ENCODE peak calls at places on chromosomes 5 and 9, in eight cellular contexts. C is DMS53, H is esophagus squamous epithelium, N is posterior vena cava, M is fibroblast of the aortic adventitia, T is Calu3, W is cardiac septum, E is uterus. I is an unnamed sample.

GRCh38 chr9:20659474-20659962 is 24.5 kb upstream of the FOCAD start:
- DNase-seq in T (no peak), W (no peak), N (no peak), C (no peak), H (no peak), E (no peak), M (no peak), I (no peak)

GRCh38 chr9:27310582-27310981 is 13.6 kb upstream of the EQTN start:
- DNase-seq in T (no peak), N (no peak), H (no peak), E (no peak), M (no peak), C (no peak), W (no peak), I (no peak)

GRCh38 chr9:71944754-71945409 is 33.4 kb downstream of the C9orf85 start:
- DNase-seq in N (no peak), W (no peak), C (no peak), H (no peak), E (no peak), M (no peak), T (peak), I (peak)

GRCh38 chr5:144189800-144190429 is 19.2 kb downstream of the KCTD16 start:
- DNase-seq in N (no peak), E (no peak), H (no peak), W (no peak), M (peak), T (peak), C (no peak), I (peak)

GRCh38 chr9:87516222-87516930 is 18.7 kb downstream of the DAPK1 start:
- DNase-seq in T (peak), E (peak), H (no peak), N (peak), W (no peak), M (peak), C (no peak), I (peak)

GRCh38 chr5:72018158-72018803 is 89.0 kb upstream of the MAP1B start:
- DNase-seq in T (peak), N (no peak), M (peak), H (no peak), C (peak), E (no peak), W (no peak), I (peak)

GRCh38 chr9:85610074-85610855 is 131.5 kb downstream of the AGTPBP1 start:
- DNase-seq in T (peak), E (no peak), H (no peak), W (no peak), C (peak), N (no peak), M (peak), I (peak)

GRCh38 chr5:176166427-176166826 is 71.8 kb upstream of the SIMC1 start:
- DNase-seq in M (no peak), T (no peak), N (no peak), W (no peak), C (peak), E (no peak), H (no peak), I (peak)

GRCh38 chr5:68433921-68434879 is 218.6 kb downstream of the PIK3R1 start:
- DNase-seq in T (peak), H (peak), N (peak), M (peak), C (peak), W (peak), E (peak), I (peak)

GRCh38 chr5:115634343-115635132 is 8.7 kb upstream of the TMED7 start:
- DNase-seq in E (peak), M (peak), C (peak), T (peak), N (peak), H (peak), W (peak), I (peak)

GRCh38 chr9:98280574-98280973 is 25.1 kb upstream of the TBC1D2 start:
- DNase-seq in W (no peak), T (no peak), H (no peak), N (no peak), C (no peak), M (no peak), E (no peak), I (no peak)

GRCh38 chr5:56415356-56415765 is 182.2 kb upstream of the ANKRD55 start:
- DNase-seq in C (no peak), W (peak), H (peak), N (no peak), M (peak), E (no peak), T (peak), I (no peak)

GRCh38 chr5:62354028-62354874 is 48.2 kb downstream of the KIF2A start:
- DNase-seq in E (no peak), M (peak), H (no peak), W (no peak), C (peak), T (peak), N (no peak), I (peak)

GRCh38 chr5:178257650-178258049 is 25.0 kb upstream of the PHYKPL start:
- DNase-seq in T (no peak), H (no peak), C (no peak), M (no peak), W (no peak), N (no peak), E (no peak), I (no peak)

GRCh38 chr9:19629506-19629905 is 159.3 kb downstream of the SLC24A2 start:
- DNase-seq in T (no peak), M (no peak), W (no peak), N (no peak), C (no peak), E (no peak), H (no peak), I (no peak)

GRCh38 chr5:18379189-18379588 is 744.9 kb downstream of the TAF11L14 start:
- DNase-seq in T (no peak), C (no peak), H (no peak), N (no peak), W (no peak), E (no peak), M (no peak), I (no peak)

GRCh38 chr5:159038907-159039306 is 60.8 kb downstream of the EBF1 start:
- DNase-seq in T (no peak), E (no peak), C (no peak), H (no peak), W (no peak), M (peak), N (peak), I (peak)

GRCh38 chr5:124395287-124395686 is 351.2 kb downstream of the ZNF608 start:
- DNase-seq in C (no peak), N (no peak), T (no peak), E (no peak), H (no peak), W (no peak), M (no peak), I (no peak)

GRCh38 chr9:130116346-130116745 is 55.9 kb upstream of the NCS1 start:
- DNase-seq in N (no peak), M (no peak), H (no peak), C (no peak), W (no peak), E (no peak), T (no peak), I (no peak)

GRCh38 chr9:136748201-136748600 is at the start of gene LCN6:
- DNase-seq in N (no peak), C (no peak), E (no peak), H (no peak), M (no peak), W (no peak), T (no peak), I (no peak)

GRCh38 chr9:6787793-6788174 is 30.0 kb downstream of the KDM4C start:
- DNase-seq in E (no peak), N (no peak), W (no peak), H (no peak), C (no peak), M (peak), T (no peak), I (no peak)

GRCh38 chr5:93053825-93054224 is 527.2 kb downstream of the NR2F1-AS1 start:
- DNase-seq in N (no peak), T (no peak), H (no peak), W (no peak), M (peak), E (no peak), C (peak), I (peak)

I was measured in fibroblast of mammary gland.